ENCODE peak calls at places on chromosomes 4 and X, in five cellular contexts. One of them, this sample, is unnamed.

GRCh38 chr4:7734651-7735260 is 204.9 kb downstream of the AFAP1 start:
- DNase-seq in CD8-positive, alpha-beta T cell: no peak
- DNase-seq in pancreas: peak
- DNase-seq in coronary artery: no peak
- DNase-seq in A673: no peak
- DNase-seq in this sample: no peak

GRCh38 chr4:169090479-169091215 is 80.6 kb upstream of the CBR4 start:
- DNase-seq in CD8-positive, alpha-beta T cell: no peak
- DNase-seq in pancreas: no peak
- DNase-seq in coronary artery: no peak
- DNase-seq in A673: no peak
- DNase-seq in this sample: no peak

GRCh38 chrX:138745215-138745614 is 33.7 kb upstream of the FGF13 start:
- DNase-seq in CD8-positive, alpha-beta T cell: no peak
- DNase-seq in pancreas: no peak
- DNase-seq in coronary artery: no peak
- DNase-seq in A673: peak
- DNase-seq in this sample: no peak

GRCh38 chrX:19630228-19630627 is 114.9 kb upstream of the MAP3K15 start:
- DNase-seq in CD8-positive, alpha-beta T cell: no peak
- DNase-seq in pancreas: no peak
- DNase-seq in coronary artery: no peak
- DNase-seq in A673: no peak
- DNase-seq in this sample: no peak

GRCh38 chrX:107729558-107730297 is 45.9 kb downstream of the TSC22D3 start:
- DNase-seq in CD8-positive, alpha-beta T cell: no peak
- DNase-seq in pancreas: peak
- DNase-seq in coronary artery: no peak
- DNase-seq in A673: no peak
- DNase-seq in this sample: no peak

GRCh38 chr4:54959656-54960055 is 165.7 kb downstream of the KDR start:
- DNase-seq in CD8-positive, alpha-beta T cell: no peak
- DNase-seq in pancreas: no peak
- DNase-seq in coronary artery: no peak
- DNase-seq in A673: no peak
- DNase-seq in this sample: no peak

GRCh38 chr4:105601406-105601805 is 49.0 kb downstream of the ARHGEF38 start:
- DNase-seq in CD8-positive, alpha-beta T cell: no peak
- DNase-seq in pancreas: no peak
- DNase-seq in coronary artery: no peak
- DNase-seq in A673: no peak
- DNase-seq in this sample: no peak

GRCh38 chr4:106530816-106531215 is 162.2 kb upstream of the GIMD1 start:
- DNase-seq in CD8-positive, alpha-beta T cell: no peak
- DNase-seq in pancreas: no peak
- DNase-seq in coronary artery: no peak
- DNase-seq in A673: no peak
- DNase-seq in this sample: no peak

GRCh38 chr4:1351854-1352633 is 5.0 kb downstream of the UVSSA start:
- DNase-seq in CD8-positive, alpha-beta T cell: peak
- DNase-seq in pancreas: peak
- DNase-seq in coronary artery: no peak
- DNase-seq in A673: peak
- DNase-seq in this sample: peak

GRCh38 chr4:102633100-102633499 is 127.7 kb downstream of the MANBA start:
- DNase-seq in CD8-positive, alpha-beta T cell: no peak
- DNase-seq in pancreas: no peak
- DNase-seq in coronary artery: no peak
- DNase-seq in A673: no peak
- DNase-seq in this sample: no peak
- H3K27ac ChIP-seq in CD8-positive, alpha-beta T cell: no peak
- H3K27ac ChIP-seq in pancreas: no peak
- H3K27ac ChIP-seq in coronary artery: no peak
- H3K27ac ChIP-seq in A673: no peak
- H3K27ac ChIP-seq in this sample: no peak

DNA sequence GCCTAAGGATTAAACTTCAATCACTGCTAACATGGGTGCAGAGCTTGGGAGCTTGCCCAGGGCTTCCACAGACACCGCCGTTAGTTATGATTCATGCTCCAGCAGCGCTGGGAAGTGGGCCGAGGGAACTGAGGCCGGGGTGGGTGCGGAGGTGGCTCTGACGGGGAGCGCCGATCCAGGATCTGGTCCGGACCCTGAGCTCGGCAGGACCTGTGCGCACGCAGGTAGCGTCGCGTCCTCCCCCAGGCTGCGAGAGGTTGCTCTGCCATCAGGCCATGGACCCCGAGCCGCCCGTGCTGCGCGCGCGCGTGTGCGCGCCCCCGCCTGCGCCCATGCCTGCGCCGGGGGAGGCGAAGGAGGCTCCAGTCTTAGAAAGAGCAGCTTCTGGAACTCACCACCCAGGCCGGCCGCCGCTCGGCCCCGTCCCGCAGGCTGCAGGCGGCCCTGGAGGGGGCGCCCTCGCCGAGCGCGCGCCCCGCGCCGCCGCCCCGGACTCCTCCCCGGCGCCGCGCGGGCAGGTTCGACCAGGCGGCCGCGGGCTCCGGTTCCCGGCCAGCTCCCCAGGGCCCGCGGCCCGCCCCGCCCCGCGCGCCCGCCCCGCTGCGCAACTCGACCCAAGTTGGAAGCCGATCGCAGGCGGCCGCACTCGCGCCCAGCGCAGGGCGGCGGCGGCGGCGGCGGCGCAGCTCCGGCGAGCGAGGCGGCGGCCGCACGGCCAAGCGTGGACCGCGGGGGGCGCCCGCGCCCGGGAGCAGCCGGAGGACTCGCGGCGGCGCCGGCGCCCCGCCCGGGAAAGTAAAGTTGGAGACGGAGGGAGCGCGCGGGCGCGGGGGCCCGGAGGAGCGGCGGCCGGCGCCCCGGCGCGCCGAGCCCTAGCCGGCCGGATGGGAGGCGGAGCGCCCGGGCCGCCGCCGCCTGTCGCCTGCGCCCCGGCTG is 646 bp upstream of the ADRA2C start:
- DNase-seq in CD8-positive, alpha-beta T cell: no peak
- DNase-seq in pancreas: peak
- DNase-seq in coronary artery: no peak
- DNase-seq in A673: peak
- DNase-seq in this sample: no peak
- TF ChIP-seq CTCF in CD8-positive, alpha-beta T cell: no peak
- TF ChIP-seq CTCF in pancreas: no peak
- TF ChIP-seq CTCF in coronary artery: no peak
- TF ChIP-seq CTCF in A673: peak
- TF ChIP-seq CTCF in this sample: no peak

DNA sequence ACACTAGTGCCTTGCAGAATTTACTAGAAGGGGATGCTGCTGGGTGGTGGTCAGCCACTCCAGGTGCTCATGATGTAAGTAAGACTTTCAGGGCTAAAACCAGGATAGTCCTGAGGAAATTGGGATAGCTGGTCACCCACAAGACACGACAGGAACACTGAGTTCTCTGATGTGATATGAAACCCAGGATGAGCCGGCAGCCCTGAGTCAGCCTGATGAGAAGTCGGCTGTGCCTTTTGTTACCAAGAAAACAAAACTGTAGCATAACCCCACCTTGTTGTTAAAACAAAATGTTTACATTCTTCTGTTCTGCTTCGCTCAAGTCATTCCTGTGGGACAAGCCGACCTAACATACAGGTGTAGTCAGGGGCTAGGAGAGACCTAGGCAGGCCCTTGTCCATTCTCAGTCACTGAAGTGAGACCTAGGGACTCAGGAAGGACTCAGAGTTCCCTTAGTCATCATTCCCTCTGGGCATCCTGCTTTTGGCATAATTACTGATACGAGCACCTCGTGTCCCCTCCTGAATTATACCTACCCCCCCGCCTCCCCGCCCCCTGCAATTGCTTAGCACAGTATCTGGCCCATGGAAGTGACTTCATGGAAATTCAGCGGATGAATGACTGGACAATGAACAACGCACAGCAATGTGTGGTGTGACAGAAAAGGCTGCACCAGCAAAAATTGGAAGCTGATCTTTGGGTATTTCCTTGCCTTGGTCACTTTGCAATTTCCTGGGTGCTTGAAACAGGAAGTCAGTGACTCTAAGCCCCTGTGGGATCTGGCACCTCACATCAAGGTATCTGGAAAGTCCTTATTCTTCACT is 31.9 kb upstream of the TLR2 start:
- DNase-seq in CD8-positive, alpha-beta T cell: no peak
- DNase-seq in pancreas: no peak
- DNase-seq in coronary artery: no peak
- DNase-seq in A673: no peak
- DNase-seq in this sample: no peak
- H3K27ac ChIP-seq in CD8-positive, alpha-beta T cell: peak
- H3K27ac ChIP-seq in pancreas: no peak
- H3K27ac ChIP-seq in coronary artery: no peak
- H3K27ac ChIP-seq in A673: no peak
- H3K27ac ChIP-seq in this sample: no peak

DNA sequence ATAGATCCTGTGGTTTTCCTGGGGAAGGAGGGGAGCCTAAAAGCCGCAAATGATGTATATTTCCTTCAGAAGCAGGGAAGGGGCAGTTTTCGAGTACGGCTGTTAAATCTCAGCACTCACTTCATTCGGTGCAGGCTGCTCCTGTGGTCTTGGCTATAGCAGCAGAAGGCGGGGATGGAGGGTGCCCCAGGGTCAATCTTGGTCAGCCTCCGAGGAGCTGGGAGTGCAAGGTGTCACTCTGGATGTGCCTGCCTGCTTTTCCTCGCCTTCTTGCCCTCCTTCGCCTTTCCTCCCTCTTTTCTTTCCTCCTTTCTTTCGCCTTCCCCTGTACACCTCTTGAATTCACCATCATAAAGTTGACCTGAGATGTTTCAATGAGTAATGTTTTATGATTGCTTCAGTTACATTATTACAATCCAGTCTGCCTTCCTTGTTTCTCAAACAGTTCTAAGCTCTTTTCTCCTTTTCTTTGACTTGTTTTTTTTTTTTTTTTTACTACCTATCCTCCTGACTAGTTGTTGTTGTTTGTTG is 101.6 kb downstream of the RELL1 start:
- DNase-seq in CD8-positive, alpha-beta T cell: no peak
- DNase-seq in pancreas: no peak
- DNase-seq in coronary artery: no peak
- DNase-seq in A673: no peak
- DNase-seq in this sample: no peak
- TF ChIP-seq CTCF in CD8-positive, alpha-beta T cell: no peak
- TF ChIP-seq CTCF in pancreas: no peak
- TF ChIP-seq CTCF in coronary artery: no peak
- TF ChIP-seq CTCF in A673: no peak
- TF ChIP-seq CTCF in this sample: no peak